ENCODE peak calls at places on chromosomes 2 and 18, in seven cellular contexts. One of them, this sample, is unnamed.

GRCh38 chr18:75248426-75249191 is 38.0 kb downstream of the TSHZ1 start:
- DNase-seq in mesendoderm: no peak
- DNase-seq in mesenchymal stem cell: peak; percentile 18
- DNase-seq in H9: no peak
- DNase-seq in neuronal stem cell: no peak
- DNase-seq in trophoblast cell: no peak
- DNase-seq in H1: no peak
- DNase-seq in this sample: no peak

GRCh38 chr2:32591669-32592463 is 36.0 kb upstream of the TTC27 start:
- DNase-seq in mesendoderm: no peak
- DNase-seq in mesenchymal stem cell: peak; percentile 59
- DNase-seq in H9: no peak
- DNase-seq in neuronal stem cell: no peak
- DNase-seq in trophoblast cell: no peak
- DNase-seq in H1: no peak
- DNase-seq in this sample: peak; percentile 43

GRCh38 chr2:84815146-84815545 is 65.7 kb downstream of the TRABD2A start:
- DNase-seq in mesendoderm: no peak
- DNase-seq in mesenchymal stem cell: no peak
- DNase-seq in H9: no peak
- DNase-seq in neuronal stem cell: no peak
- DNase-seq in trophoblast cell: no peak
- DNase-seq in H1: no peak
- DNase-seq in this sample: peak; percentile 70

GRCh38 chr2:182694189-182694588 is 21.9 kb upstream of the DNAJC10 start:
- DNase-seq in mesendoderm: no peak
- DNase-seq in mesenchymal stem cell: no peak
- DNase-seq in H9: no peak
- DNase-seq in neuronal stem cell: no peak
- DNase-seq in trophoblast cell: no peak
- DNase-seq in H1: no peak
- DNase-seq in this sample: no peak

GRCh38 chr2:136141510-136142154 is 23.7 kb upstream of the CXCR4 start:
- DNase-seq in mesendoderm: no peak
- DNase-seq in mesenchymal stem cell: no peak
- DNase-seq in H9: no peak
- DNase-seq in neuronal stem cell: no peak
- DNase-seq in trophoblast cell: no peak
- DNase-seq in H1: no peak
- DNase-seq in this sample: no peak

GRCh38 chr2:23926289-23926749 is 604 bp downstream of the ATAD2B start:
- DNase-seq in mesendoderm: peak; percentile 65
- DNase-seq in mesenchymal stem cell: no peak
- DNase-seq in H9: peak; percentile 46
- DNase-seq in neuronal stem cell: peak; percentile 47
- DNase-seq in trophoblast cell: peak; percentile 28
- DNase-seq in H1: no peak
- DNase-seq in this sample: no peak

GRCh38 chr2:212147921-212148513 is 390.6 kb downstream of the ERBB4 start:
- DNase-seq in mesendoderm: no peak
- DNase-seq in mesenchymal stem cell: peak; percentile 31
- DNase-seq in H9: no peak
- DNase-seq in neuronal stem cell: no peak
- DNase-seq in trophoblast cell: no peak
- DNase-seq in H1: no peak
- DNase-seq in this sample: peak; percentile 1

GRCh38 chr2:238032755-238033337 is 28.0 kb upstream of the SCLY start:
- DNase-seq in mesendoderm: no peak
- DNase-seq in mesenchymal stem cell: no peak
- DNase-seq in H9: no peak
- DNase-seq in neuronal stem cell: no peak
- DNase-seq in trophoblast cell: no peak
- DNase-seq in H1: no peak
- DNase-seq in this sample: no peak

GRCh38 chr18:73478191-73478590 is 610.4 kb upstream of the NETO1 start:
- DNase-seq in mesendoderm: no peak
- DNase-seq in mesenchymal stem cell: no peak
- DNase-seq in H9: no peak
- DNase-seq in neuronal stem cell: no peak
- DNase-seq in trophoblast cell: no peak
- DNase-seq in H1: no peak
- DNase-seq in this sample: no peak

GRCh38 chr18:57051019-57051418 is 95.9 kb upstream of the BOD1L2 start:
- DNase-seq in mesendoderm: no peak
- DNase-seq in mesenchymal stem cell: no peak
- DNase-seq in H9: no peak
- DNase-seq in neuronal stem cell: no peak
- DNase-seq in trophoblast cell: no peak
- DNase-seq in H1: no peak
- DNase-seq in this sample: no peak

GRCh38 chr2:191976436-191976835 is 129.5 kb upstream of the CAVIN2 start:
- DNase-seq in mesendoderm: peak; percentile 3
- DNase-seq in mesenchymal stem cell: peak; percentile 41
- DNase-seq in H9: no peak
- DNase-seq in neuronal stem cell: peak; percentile 3
- DNase-seq in trophoblast cell: no peak
- DNase-seq in H1: no peak
- DNase-seq in this sample: peak; percentile 75

GRCh38 chr2:222305510-222306392 is 7.0 kb upstream of the PAX3 start:
- DNase-seq in mesendoderm: no peak
- DNase-seq in mesenchymal stem cell: no peak
- DNase-seq in H9: peak; percentile 55
- DNase-seq in neuronal stem cell: no peak
- DNase-seq in trophoblast cell: no peak
- DNase-seq in H1: peak; percentile 72
- DNase-seq in this sample: no peak

GRCh38 chr2:6930913-6931312 is 13.7 kb downstream of the RNF144A start:
- DNase-seq in mesendoderm: no peak
- DNase-seq in mesenchymal stem cell: no peak
- DNase-seq in H9: no peak
- DNase-seq in neuronal stem cell: no peak
- DNase-seq in trophoblast cell: no peak
- DNase-seq in H1: peak; percentile 42
- DNase-seq in this sample: no peak

GRCh38 chr18:73318732-73319479 is 451.1 kb upstream of the NETO1 start:
- DNase-seq in mesendoderm: no peak
- DNase-seq in mesenchymal stem cell: no peak
- DNase-seq in H9: no peak
- DNase-seq in neuronal stem cell: no peak
- DNase-seq in trophoblast cell: no peak
- DNase-seq in H1: no peak
- DNase-seq in this sample: peak; percentile 11

GRCh38 chr18:49227456-49227855 is 233.0 kb downstream of the DYM start:
- DNase-seq in mesendoderm: no peak
- DNase-seq in mesenchymal stem cell: no peak
- DNase-seq in H9: no peak
- DNase-seq in neuronal stem cell: no peak
- DNase-seq in trophoblast cell: no peak
- DNase-seq in H1: no peak
- DNase-seq in this sample: no peak

GRCh38 chr2:20631617-20632307 is 19.1 kb downstream of the HS1BP3 start:
- DNase-seq in mesendoderm: no peak
- DNase-seq in mesenchymal stem cell: no peak
- DNase-seq in H9: no peak
- DNase-seq in neuronal stem cell: no peak
- DNase-seq in trophoblast cell: no peak
- DNase-seq in H1: no peak
- DNase-seq in this sample: no peak

GRCh38 chr2:190979906-190980629 is 33.9 kb downstream of the STAT1 start:
- DNase-seq in mesendoderm: peak; percentile 33
- DNase-seq in mesenchymal stem cell: peak; percentile 86
- DNase-seq in H9: no peak
- DNase-seq in neuronal stem cell: no peak
- DNase-seq in trophoblast cell: peak; percentile 95
- DNase-seq in H1: no peak
- DNase-seq in this sample: peak; percentile 96

GRCh38 chr2:158134655-158135054 is 33.0 kb downstream of the UPP2 start:
- DNase-seq in mesendoderm: no peak
- DNase-seq in mesenchymal stem cell: no peak
- DNase-seq in H9: no peak
- DNase-seq in neuronal stem cell: no peak
- DNase-seq in trophoblast cell: no peak
- DNase-seq in H1: no peak
- DNase-seq in this sample: no peak

GRCh38 chr2:97713296-97714083 is at the start of gene ZAP70:
- DNase-seq in mesendoderm: no peak
- DNase-seq in mesenchymal stem cell: no peak
- DNase-seq in H9: no peak
- DNase-seq in neuronal stem cell: no peak
- DNase-seq in trophoblast cell: no peak
- DNase-seq in H1: no peak
- DNase-seq in this sample: no peak

GRCh38 chr2:152228215-152228614 is 52.7 kb upstream of the STAM2 start:
- DNase-seq in mesendoderm: no peak
- DNase-seq in mesenchymal stem cell: peak; percentile 25
- DNase-seq in H9: no peak
- DNase-seq in neuronal stem cell: no peak
- DNase-seq in trophoblast cell: no peak
- DNase-seq in H1: no peak
- DNase-seq in this sample: peak; percentile 9

GRCh38 chr2:150505178-150505577 is 17.7 kb upstream of the RND3 start:
- DNase-seq in mesendoderm: no peak
- DNase-seq in mesenchymal stem cell: no peak
- DNase-seq in H9: no peak
- DNase-seq in neuronal stem cell: no peak
- DNase-seq in trophoblast cell: no peak
- DNase-seq in H1: no peak
- DNase-seq in this sample: no peak

GRCh38 chr2:32772623-32773221 is 144.9 kb downstream of the TTC27 start:
- DNase-seq in mesendoderm: peak; percentile 89
- DNase-seq in mesenchymal stem cell: peak; percentile 75
- DNase-seq in H9: peak; percentile 32
- DNase-seq in neuronal stem cell: peak; percentile 56
- DNase-seq in trophoblast cell: no peak
- DNase-seq in H1: peak; percentile 48
- DNase-seq in this sample: peak; percentile 76

DNA sequence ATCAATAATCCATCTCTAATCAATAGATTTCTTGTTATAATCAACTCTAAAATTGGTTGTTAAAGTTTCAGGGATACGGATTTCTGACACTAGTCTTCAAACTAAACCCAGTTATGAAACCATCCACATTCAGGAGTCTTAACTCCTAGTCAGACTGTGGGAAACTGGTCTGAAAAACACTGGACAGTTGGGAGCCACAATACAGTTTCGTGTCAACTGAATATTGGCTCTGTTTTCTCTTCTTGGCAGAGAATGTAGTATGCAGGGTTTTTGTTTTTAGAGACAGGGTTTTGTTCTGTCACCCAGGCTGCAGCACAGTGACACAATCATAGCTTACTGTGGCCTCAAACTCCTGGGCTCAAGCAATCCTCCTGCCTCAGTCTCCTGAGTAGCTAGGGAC is 123.1 kb downstream of the RTTN start:
- DNase-seq in mesendoderm: no peak
- DNase-seq in mesenchymal stem cell: no peak
- DNase-seq in H9: no peak
- DNase-seq in neuronal stem cell: no peak
- DNase-seq in trophoblast cell: no peak
- DNase-seq in H1: no peak
- DNase-seq in this sample: no peak
- H3K79me1 ChIP-seq in mesendoderm: no peaks in the 10 kb centered on the region
- H3K79me1 ChIP-seq in mesenchymal stem cell: no peaks in the 10 kb centered on the region
- H3K79me1 ChIP-seq in H9: no peaks in the 10 kb centered on the region
- H3K79me1 ChIP-seq in neuronal stem cell: no peaks in the 10 kb centered on the region
- H3K79me1 ChIP-seq in trophoblast cell: no peaks in the 10 kb centered on the region
- H3K79me1 ChIP-seq in H1: no peaks in the 10 kb centered on the region
- H3K79me1 ChIP-seq in this sample: no peaks in the 10 kb centered on the region

GRCh38 chr2:102064679-102065674 is 73.2 kb downstream of the IL1R2 start:
- DNase-seq in mesendoderm: no peak
- DNase-seq in mesenchymal stem cell: no peak
- DNase-seq in H9: no peak
- DNase-seq in neuronal stem cell: no peak
- DNase-seq in trophoblast cell: no peak
- DNase-seq in H1: no peak
- DNase-seq in this sample: peak; percentile 57
- H3K79me1 ChIP-seq in mesendoderm: no peaks in the 10 kb centered on the region
- H3K79me1 ChIP-seq in mesenchymal stem cell: no peaks in the 10 kb centered on the region
- H3K79me1 ChIP-seq in H9: no peaks in the 10 kb centered on the region
- H3K79me1 ChIP-seq in neuronal stem cell: no peaks in the 10 kb centered on the region
- H3K79me1 ChIP-seq in trophoblast cell: peaks cover 33% of the 10 kb centered on the region
- H3K79me1 ChIP-seq in H1: no peaks in the 10 kb centered on the region
- H3K79me1 ChIP-seq in this sample: peaks cover 8% of the 10 kb centered on the region

DNA sequence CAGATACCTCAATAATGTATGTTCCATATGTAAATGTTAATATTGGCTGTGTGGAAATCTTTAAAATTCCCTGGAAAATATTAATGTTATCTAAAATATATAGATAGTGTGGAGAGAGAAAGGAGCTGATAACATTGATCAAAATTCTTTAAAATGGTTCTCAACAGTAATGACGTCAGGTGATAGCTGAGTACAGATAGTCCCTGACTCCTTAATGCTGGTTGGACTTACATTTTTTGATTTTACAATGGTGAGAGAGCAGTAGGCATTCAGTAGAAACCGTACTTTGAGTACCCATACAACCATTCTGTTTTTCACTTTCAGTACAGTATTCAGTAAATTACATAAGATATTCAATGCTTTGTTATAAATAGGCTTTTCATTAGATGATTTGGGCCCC is 146.6 kb downstream of the GALNT3 start:
- DNase-seq in mesendoderm: no peak
- DNase-seq in mesenchymal stem cell: no peak
- DNase-seq in H9: no peak
- DNase-seq in neuronal stem cell: no peak
- DNase-seq in trophoblast cell: no peak
- DNase-seq in H1: no peak
- DNase-seq in this sample: no peak
- H3K79me1 ChIP-seq in mesendoderm: no peaks in the 10 kb centered on the region
- H3K79me1 ChIP-seq in mesenchymal stem cell: no peaks in the 10 kb centered on the region
- H3K79me1 ChIP-seq in H9: no peaks in the 10 kb centered on the region
- H3K79me1 ChIP-seq in neuronal stem cell: no peaks in the 10 kb centered on the region
- H3K79me1 ChIP-seq in trophoblast cell: no peaks in the 10 kb centered on the region
- H3K79me1 ChIP-seq in H1: no peaks in the 10 kb centered on the region
- H3K79me1 ChIP-seq in this sample: no peaks in the 10 kb centered on the region

GRCh38 chr18:35163736-35164532 is 76.9 kb upstream of the ZNF397 start:
- DNase-seq in mesendoderm: no peak
- DNase-seq in mesenchymal stem cell: no peak
- DNase-seq in H9: no peak
- DNase-seq in neuronal stem cell: no peak
- DNase-seq in trophoblast cell: no peak
- DNase-seq in H1: no peak
- DNase-seq in this sample: no peak
- H3K79me1 ChIP-seq in mesendoderm: no peaks in the 10 kb centered on the region
- H3K79me1 ChIP-seq in mesenchymal stem cell: no peaks in the 10 kb centered on the region
- H3K79me1 ChIP-seq in H9: no peaks in the 10 kb centered on the region
- H3K79me1 ChIP-seq in neuronal stem cell: no peaks in the 10 kb centered on the region
- H3K79me1 ChIP-seq in trophoblast cell: no peaks in the 10 kb centered on the region
- H3K79me1 ChIP-seq in H1: no peaks in the 10 kb centered on the region
- H3K79me1 ChIP-seq in this sample: no peaks in the 10 kb centered on the region